ENCODE peak calls at places on chromosomes 5 and 9, in seven cellular contexts. P is fibroblast of lung, B is ascending aorta, Z is lung, O is cardiac muscle cell, X is MM.1S, D is adrenal gland. R is an unnamed sample.

GRCh38 chr9:79651251-79651795 is 79.6 kb downstream of the TLE4 start:
- DNase-seq in P (peak), B (no peak), Z (peak), O (no peak), X (no peak), D (no peak), R (no peak)

GRCh38 chr5:138662599-138662998 is 87.4 kb upstream of the HSPA9 start:
- DNase-seq in P (no peak), B (peak), Z (no peak), O (no peak), X (peak), D (no peak), R (no peak)

GRCh38 chr9:115036691-115037090 is 81.3 kb downstream of the TNC start:
- DNase-seq in P (no peak), B (no peak), Z (no peak), O (no peak), X (no peak), D (no peak), R (no peak)

GRCh38 chr5:145509336-145510150 is 325.6 kb downstream of the PRELID2 start:
- DNase-seq in P (peak), B (no peak), Z (no peak), O (no peak), X (no peak), D (no peak), R (no peak)

GRCh38 chr5:84088996-84089395 is 295.7 kb downstream of the EDIL3 start:
- DNase-seq in P (peak), B (no peak), Z (no peak), O (no peak), X (peak), D (peak), R (no peak)

GRCh38 chr5:139468421-139468931 is 2.3 kb upstream of the SMIM33 start:
- DNase-seq in P (no peak), B (no peak), Z (no peak), O (peak), X (no peak), D (no peak), R (no peak)

GRCh38 chr5:169265888-169266287 is 35.1 kb downstream of the SLIT3 start:
- DNase-seq in P (no peak), B (no peak), Z (no peak), O (no peak), X (no peak), D (no peak), R (no peak)

GRCh38 chr9:83342731-83343130 is 195.5 kb downstream of the FRMD3 start:
- DNase-seq in P (no peak), B (no peak), Z (no peak), O (no peak), X (no peak), D (no peak), R (no peak)

GRCh38 chr5:36688722-36689121 is 82.3 kb downstream of the SLC1A3 start:
- DNase-seq in P (no peak), B (no peak), Z (no peak), O (peak), X (peak), D (no peak), R (no peak)

GRCh38 chr5:80407735-80408474 is at the start of gene ZFYVE16:
- DNase-seq in P (peak), B (peak), Z (peak), O (peak), X (peak), D (peak), R (peak)
- TF ChIP-seq CTCF in P (peak), B (peak), Z (no peak), O (peak), X (no peak), D (no peak), R (peak)

GRCh38 chr9:112280904-112281303 is 52.5 kb downstream of the PTBP3 start:
- DNase-seq in P (no peak), B (no peak), Z (no peak), O (no peak), X (no peak), D (no peak), R (no peak)
- H3K27ac ChIP-seq in P (no peak), B (no peak), Z (no peak), O (no peak), X (no peak), D (no peak), R (no peak)

GRCh38 chr5:37899037-37899436 is 59.2 kb upstream of the GDNF start:
- DNase-seq in P (no peak), B (no peak), Z (no peak), O (no peak), X (peak), D (no peak), R (no peak)

GRCh38 chr5:37896159-37896558 is 56.3 kb upstream of the GDNF start:
- DNase-seq in P (no peak), B (no peak), Z (no peak), O (no peak), X (no peak), D (no peak), R (no peak)

GRCh38 chr5:37905230-37905629 is 65.4 kb upstream of the GDNF start:
- DNase-seq in P (no peak), B (no peak), Z (no peak), O (no peak), X (no peak), D (no peak), R (no peak)

GRCh38 chr5:37902323-37902722 is 62.5 kb upstream of the GDNF start:
- DNase-seq in P (no peak), B (no peak), Z (no peak), O (no peak), X (no peak), D (no peak), R (no peak)

GRCh38 chr5:37900692-37901091 is 60.9 kb upstream of the GDNF start:
- DNase-seq in P (peak), B (no peak), Z (no peak), O (no peak), X (no peak), D (peak), R (peak)
- TF ChIP-seq CTCF in P (peak), B (no peak), Z (no peak), O (no peak), X (no peak), D (no peak), R (no peak)

DNA sequence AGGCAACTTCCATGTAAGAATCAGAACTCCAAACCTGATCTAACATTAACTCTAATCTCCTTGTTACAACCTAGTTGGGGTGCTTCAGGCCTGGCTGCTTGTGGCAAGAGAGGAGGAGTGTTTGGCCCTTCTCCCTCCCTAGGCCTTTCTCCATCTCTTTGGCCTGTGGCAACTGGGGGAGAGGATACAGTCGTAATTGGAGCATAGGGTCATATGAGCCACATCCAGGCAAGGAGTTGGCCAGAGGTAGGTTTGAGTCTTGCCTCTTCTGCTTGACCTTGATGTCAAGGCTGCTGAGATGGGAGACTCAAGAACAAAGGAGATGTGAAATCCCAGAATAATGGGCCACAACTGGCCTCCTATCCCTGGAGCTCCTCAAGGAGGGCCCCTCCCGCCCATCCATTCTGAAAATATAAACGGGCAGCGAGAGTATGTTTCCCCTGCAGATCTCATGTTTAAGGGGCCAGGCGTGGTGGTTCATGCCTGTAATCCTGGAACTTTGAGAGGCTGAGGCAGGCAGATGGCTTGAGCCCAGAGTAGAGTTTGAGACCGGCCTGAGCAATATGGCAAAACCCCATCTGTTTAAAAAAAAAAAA is 59.3 kb upstream of the ANGPTL2 start:
- DNase-seq in P (no peak), B (peak), Z (no peak), O (no peak), X (no peak), D (no peak), R (no peak)
- H3K27ac ChIP-seq in P (no peak), B (no peak), Z (no peak), O (no peak), X (no peak), D (no peak), R (no peak)

DNA sequence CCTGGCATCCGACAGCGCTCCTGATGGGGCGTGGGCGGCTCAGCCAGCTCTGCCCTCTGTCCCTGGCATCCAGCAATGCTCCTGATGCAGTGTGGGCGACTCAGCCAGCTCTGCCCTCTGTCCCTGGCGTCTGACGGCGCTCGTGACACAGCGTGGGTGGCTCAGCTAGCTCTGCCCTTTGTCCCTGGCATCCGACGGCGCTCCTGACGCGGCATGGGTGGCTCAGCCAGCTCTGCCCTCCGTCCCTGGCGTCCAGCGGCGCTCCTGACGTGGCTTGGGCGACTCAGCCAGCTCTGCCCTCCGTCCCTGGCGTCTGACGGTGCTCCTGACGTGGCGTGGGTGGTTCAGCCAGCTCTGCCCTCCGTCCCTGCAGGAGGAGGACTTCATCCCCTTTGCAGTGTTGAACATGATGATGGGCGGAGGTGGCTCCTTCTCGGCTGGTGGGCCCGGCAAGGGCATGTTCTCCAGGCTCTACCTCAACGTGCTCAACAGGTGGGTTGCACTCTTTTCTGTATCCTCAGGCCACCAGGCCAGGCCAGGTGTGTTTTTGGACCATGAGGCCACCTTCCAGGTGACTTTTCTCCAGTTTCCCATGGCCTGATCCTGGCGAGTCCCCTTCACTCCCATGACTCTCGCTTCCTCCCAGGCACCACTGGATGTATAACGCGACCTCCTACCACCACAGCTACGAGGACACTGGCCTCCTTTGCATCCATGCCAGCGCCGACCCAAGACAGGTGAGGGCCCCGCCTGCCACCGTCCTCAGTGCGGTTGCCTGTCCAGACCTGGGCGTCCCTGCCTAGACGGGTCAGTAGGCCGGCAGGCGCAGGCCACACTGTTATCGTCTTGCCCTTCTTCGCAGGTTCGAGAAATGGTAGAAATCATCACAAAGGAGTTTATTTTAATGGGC is 8.0 kb downstream of the PMPCA start:
- DNase-seq in P (no peak), B (no peak), Z (no peak), O (no peak), X (no peak), D (no peak), R (no peak)
- TF ChIP-seq CTCF in P (no peak), B (no peak), Z (no peak), O (no peak), X (no peak), D (no peak), R (no peak)

GRCh38 chr9:117028103-117028858 is 341.2 kb downstream of the TRIM32 start:
- DNase-seq in P (no peak), B (no peak), Z (no peak), O (no peak), X (no peak), D (peak), R (no peak)
- H3K27ac ChIP-seq in P (no peak), B (no peak), Z (no peak), O (no peak), X (no peak), D (no peak), R (no peak)

DNA sequence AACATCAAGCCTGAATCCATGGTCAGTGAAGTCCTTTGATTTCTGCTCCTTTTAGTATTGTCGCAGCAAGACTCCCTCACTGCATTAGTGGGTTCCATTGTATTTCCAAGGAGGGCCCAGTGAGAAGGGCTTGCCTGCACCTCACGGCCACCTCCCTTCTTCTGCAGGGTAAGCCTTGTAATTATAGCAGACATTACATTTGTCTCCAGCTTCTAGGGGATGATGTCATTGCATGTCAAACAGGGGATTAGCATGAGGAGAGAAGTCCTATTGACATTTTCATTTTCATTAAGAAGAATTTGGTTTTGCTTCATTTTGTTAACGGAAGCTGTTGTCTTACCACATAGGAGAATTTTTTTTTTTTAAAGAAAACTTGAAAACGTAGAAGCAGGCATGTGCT is 27.0 kb downstream of the MAP1B start:
- DNase-seq in P (peak), B (no peak), Z (no peak), O (no peak), X (no peak), D (no peak), R (no peak)
- TF ChIP-seq CTCF in P (no peak), B (no peak), Z (no peak), O (no peak), X (no peak), D (no peak), R (no peak)

GRCh38 chr9:113614843-113615648 is 151.5 kb downstream of the RGS3 start:
- DNase-seq in P (peak), B (peak), Z (no peak), O (no peak), X (no peak), D (no peak), R (peak)
- H3K27ac ChIP-seq in P (peak), B (peak), Z (peak), O (no peak), X (no peak), D (peak), R (peak)

GRCh38 chr5:140842798-140843733 is 2.1 kb downstream of the PCDHA8 start:
- DNase-seq in P (no peak), B (peak), Z (no peak), O (no peak), X (no peak), D (no peak), R (no peak)

GRCh38 chr5:140835622-140836510 is 1.8 kb downstream of the PCDHA7 start:
- DNase-seq in P (no peak), B (no peak), Z (no peak), O (no peak), X (no peak), D (no peak), R (no peak)

DNA sequence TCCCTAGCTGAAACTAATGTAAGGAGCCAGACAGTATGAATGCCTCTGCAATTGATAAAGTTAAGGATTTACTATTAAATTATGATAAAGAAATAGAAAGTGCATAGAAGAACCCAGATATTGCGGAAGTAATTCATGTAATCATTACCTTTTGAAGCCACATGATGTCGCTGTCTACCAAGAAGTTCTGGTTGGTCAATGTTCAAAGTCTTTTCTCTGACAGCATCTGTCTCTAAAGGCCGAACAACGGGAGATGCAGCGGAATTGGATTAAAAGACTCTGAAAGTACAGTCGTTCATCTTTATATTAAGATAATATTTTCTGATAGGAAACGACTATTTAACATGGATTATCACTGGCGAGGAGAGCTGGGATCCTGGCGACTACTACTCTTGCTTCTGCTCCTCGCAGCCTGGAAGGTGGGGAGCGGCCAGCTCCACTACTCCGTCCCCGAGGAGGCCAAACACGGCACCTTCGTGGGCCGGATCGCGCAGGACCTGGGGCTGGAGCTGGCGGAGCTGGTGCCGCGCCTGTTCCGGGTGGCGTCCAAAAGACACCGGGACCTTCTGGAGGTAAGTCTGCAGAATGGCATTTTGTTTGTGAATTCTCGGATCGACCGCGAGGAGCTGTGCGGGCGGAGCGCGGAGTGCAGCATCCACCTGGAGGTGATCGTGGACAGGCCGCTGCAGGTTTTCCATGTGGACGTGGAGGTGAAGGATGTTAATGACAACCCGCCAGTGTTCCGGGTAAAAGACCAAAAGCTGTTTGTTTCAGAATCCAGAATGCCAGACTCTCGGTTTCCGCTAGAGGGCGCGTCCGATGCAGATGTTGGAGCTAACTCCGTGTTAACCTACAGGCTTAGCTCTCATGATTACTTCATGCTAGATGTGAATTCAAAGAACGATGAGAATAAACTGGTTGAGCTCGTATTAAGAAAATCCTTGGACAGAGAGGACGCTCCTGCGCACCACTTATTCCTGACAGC is at the start of gene PCDHA8:
- DNase-seq in P (no peak), B (no peak), Z (no peak), O (no peak), X (peak), D (no peak), R (no peak)
- TF ChIP-seq CTCF in P (no peak), B (no peak), Z (no peak), O (no peak), X (peak), D (no peak), R (no peak)

R was measured in tibial nerve.